ENCODE peak calls at places on chromosomes 12 and 14, in four cellular contexts. C, E, H and A are unnamed samples. For H3K4me1, the result is how much of the 10 kb centered on the place peaks cover.

GRCh38 chr12:16347391-16348298 is at the start of gene MGST1:
- DNase-seq in C (peak), H (peak), E (peak), A (no peak)

GRCh38 chr12:124508323-124509096 is 58.9 kb downstream of the NCOR2 start:
- DNase-seq in C (no peak), E (no peak), H (no peak), A (no peak)

GRCh38 chr12:21788089-21788983 is 13.8 kb upstream of the KCNJ8 start:
- DNase-seq in H (no peak), C (no peak), E (no peak), A (no peak)

GRCh38 chr12:2979806-2980205 is 20.6 kb downstream of the TEAD4 start:
- DNase-seq in C (no peak), E (no peak), H (no peak), A (no peak)

GRCh38 chr14:91420686-91421085 is 3.1 kb upstream of the CCDC88C start:
- DNase-seq in E (no peak), C (no peak), H (no peak), A (no peak)

GRCh38 chr12:576613-577110 is 86.6 kb downstream of the NINJ2 start:
- DNase-seq in E (no peak), H (no peak), C (peak), A (no peak)

GRCh38 chr14:89576132-89576923 is 159.3 kb upstream of the FOXN3 start:
- DNase-seq in C (no peak), E (no peak), H (no peak), A (no peak)

GRCh38 chr14:41488401-41488800 is 118.3 kb upstream of the LRFN5 start:
- DNase-seq in C (no peak), H (no peak), E (no peak), A (no peak)

GRCh38 chr12:65962921-65963883 is 138.9 kb downstream of the HMGA2 start:
- DNase-seq in H (peak), E (peak), C (no peak), A (no peak)

GRCh38 chr14:54524410-54524809 is 14.7 kb downstream of the CGRRF1 start:
- DNase-seq in C (no peak), E (no peak), H (no peak), A (no peak)

GRCh38 chr14:54529811-54530210 is 20.1 kb downstream of the CGRRF1 start:
- DNase-seq in C (no peak), H (no peak), E (peak), A (no peak)

GRCh38 chr14:54532111-54533012 is 22.7 kb downstream of the CGRRF1 start:
- DNase-seq in C (no peak), H (no peak), E (no peak), A (no peak)

GRCh38 chr14:54533100-54533499 is 23.4 kb downstream of the CGRRF1 start:
- DNase-seq in H (no peak), E (no peak), C (no peak), A (no peak)

GRCh38 chr14:54528973-54529372 is 19.3 kb downstream of the CGRRF1 start:
- DNase-seq in C (no peak), H (no peak), E (no peak), A (no peak)
- TF ChIP-seq CTCF in C (no peak), H (no peak), E (no peak), A (no peak)

GRCh38 chr12:53115891-53116675 is 12.8 kb downstream of the SOAT2 start:
- DNase-seq in E (no peak), H (no peak), C (peak), A (no peak)

GRCh38 chr12:53113951-53114350 is 10.7 kb downstream of the SOAT2 start:
- DNase-seq in E (no peak), H (no peak), C (no peak), A (no peak)

GRCh38 chr12:53118771-53119300 is 15.6 kb downstream of the SOAT2 start:
- DNase-seq in E (no peak), H (peak), C (no peak), A (no peak)

GRCh38 chr12:53115112-53115890 is 12.0 kb downstream of the SOAT2 start:
- DNase-seq in E (peak), H (no peak), C (peak), A (no peak)

GRCh38 chr12:53113307-53113706 is 10.0 kb downstream of the SOAT2 start:
- DNase-seq in C (no peak), E (no peak), H (no peak), A (no peak)
- H3K4me1 ChIP-seq in C (under half), E (under half), H (under half), A (under half)

DNA sequence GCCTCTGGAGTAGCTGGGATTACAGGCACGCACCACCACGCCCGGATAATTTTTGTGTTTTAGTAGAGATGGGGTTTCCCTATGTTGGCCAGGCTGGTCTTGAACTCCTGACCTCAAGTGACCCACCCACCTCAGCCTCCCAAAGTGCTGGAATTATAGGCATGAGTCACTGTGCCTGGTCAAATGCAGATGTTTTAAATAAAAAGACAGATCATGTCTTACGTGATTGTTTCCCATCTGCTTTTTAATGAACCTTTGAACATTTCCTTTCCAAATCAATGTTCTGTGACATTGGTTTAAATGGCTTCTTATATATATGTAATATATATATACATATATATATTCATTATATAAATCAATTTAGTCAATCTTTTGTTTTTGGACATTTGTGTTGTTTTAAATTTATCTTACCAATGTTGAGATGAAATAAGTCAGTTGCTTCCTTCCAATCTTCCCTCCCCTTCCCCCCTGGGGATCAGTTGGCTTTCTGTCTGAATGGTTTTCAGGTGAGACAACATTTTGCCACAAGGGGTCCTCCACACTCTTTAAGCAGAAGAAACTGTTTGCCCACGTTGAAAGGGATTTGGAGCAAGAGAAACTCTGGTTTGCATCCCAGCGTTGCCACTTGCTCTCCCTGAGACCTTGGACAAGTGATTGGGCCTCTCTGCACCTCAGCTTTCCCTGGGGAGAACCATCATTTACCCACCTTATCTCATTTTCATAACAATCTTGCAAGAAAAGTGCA is 47.6 kb upstream of the RBM19 start:
- DNase-seq in H (peak), C (no peak), E (no peak), A (no peak)
- TF ChIP-seq CTCF in H (peak), C (no peak), E (no peak), A (no peak)

DNA sequence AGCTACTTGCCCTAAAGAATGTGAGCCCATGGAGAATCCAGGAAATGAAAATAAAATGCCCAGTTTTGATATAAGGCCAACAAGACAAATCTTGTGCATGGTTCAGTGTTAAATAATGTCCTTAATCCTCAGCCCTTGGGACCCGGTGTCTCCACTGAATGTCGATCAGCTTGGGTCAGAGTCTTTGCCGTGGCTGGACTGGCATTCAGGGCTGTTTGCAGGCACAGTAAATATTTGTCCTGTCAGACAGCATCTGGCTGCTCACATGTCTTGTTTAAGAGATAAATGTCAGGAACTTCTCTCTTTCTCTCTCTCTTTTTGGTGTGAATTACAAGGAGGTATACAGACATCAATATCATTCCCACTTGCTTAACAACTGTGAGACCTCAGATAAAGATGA is 452.5 kb downstream of the FUT8 start:
- DNase-seq in H (no peak), C (no peak), E (no peak), A (no peak)
- H3K4me1 ChIP-seq in H (under half), C (under half), E (under half), A (under half)

GRCh38 chr14:106508216-106508615 is 981.8 kb downstream of the TMEM121 start:
- DNase-seq in E (no peak), H (no peak), C (no peak), A (peak)
- TF ChIP-seq CTCF in E (no peak), H (no peak), C (no peak), A (no peak)

GRCh38 chr14:50823763-50824636 is 7.0 kb downstream of the NIN start:
- DNase-seq in C (no peak), H (no peak), E (no peak), A (peak)
- H3K4me1 ChIP-seq in C (under half), H (under half), E (under half), A (under half)

DNA sequence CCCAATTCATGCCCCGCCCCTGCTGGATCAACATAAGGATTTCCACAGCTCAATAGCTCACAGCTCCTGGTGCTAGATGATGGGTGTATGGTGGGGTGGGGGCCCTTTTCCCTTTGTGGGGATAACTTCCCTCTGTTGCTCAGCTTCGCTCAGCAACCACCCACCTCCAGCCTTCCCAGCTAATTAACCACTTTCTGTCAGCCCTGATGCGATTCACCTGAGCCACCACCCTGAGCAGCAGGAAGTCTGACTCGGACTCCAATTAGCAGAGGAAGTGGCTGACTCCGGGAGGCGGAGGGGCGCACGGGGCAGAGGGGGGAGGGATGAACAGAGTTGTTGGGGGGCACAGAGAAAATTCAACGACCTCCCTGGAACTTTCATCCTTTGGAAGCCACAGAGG is 24.2 kb upstream of the CHGA start:
- DNase-seq in H (no peak), E (no peak), C (no peak), A (no peak)
- TF ChIP-seq CTCF in H (no peak), E (no peak), C (no peak), A (no peak)

DNA sequence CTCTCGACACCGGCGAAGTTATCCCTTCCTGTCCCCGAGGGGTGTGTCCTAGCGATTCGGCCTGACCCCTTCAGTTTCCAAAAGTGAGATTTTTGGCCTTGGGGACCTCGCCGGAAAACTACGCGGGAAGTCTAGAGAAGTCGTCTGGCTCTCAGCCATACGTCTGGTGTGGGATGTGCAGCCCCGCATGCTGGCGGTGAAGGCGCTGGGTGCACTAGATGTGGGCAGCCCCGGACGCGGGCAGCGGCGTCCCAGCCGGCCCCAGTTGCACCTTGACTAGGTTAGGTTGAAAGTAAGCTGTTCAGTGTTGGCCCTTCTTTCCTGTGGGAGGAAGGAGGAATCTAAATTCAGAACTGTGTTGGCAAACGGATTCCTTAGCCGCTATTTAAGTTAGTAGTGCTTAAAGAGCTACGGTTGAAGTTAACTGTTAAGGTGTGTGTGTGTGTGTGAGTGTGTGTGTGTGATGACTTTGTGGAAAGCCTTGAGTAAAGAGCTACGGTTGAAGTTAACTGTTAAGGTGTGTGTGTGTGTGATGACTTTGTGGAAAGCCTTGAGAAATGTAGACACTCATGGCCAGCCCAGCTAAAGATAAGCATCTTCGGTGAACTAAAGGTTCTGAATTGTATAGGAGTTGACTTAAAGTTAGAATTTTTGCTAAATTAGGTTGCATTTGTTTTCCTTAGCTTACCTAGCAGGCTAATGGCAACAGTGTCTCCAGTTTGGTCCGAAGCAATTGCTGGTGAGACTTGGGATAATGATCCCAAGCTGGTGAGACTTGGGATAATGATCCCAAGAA is 1.2 kb downstream of the KTN1 start:
- DNase-seq in H (peak), E (peak), C (no peak), A (no peak)
- H3K4me1 ChIP-seq in H (under half), E (under half), C (half or more), A (half or more)

DNA sequence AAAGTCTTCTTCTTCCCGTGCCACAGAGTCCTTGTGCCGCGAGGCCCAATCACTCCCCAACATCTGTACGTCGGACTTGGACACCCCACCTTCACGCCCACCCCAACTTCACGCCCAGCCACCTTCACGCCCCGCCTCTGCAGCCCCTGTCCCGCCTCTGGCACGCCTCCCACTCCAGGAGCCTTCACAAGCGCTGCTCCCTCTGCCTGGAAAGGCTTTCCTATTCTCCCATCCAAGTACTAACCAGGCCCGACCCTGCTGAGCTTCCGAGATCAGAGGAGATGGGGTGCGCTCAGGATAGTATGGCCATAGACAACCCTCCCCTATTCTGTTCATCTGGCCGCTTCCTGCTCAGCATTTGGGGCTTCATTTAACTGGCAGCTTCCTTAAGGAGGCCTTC is 17.3 kb upstream of the EIF5 start:
- DNase-seq in E (no peak), H (no peak), C (no peak), A (no peak)
- TF ChIP-seq CTCF in E (no peak), H (no peak), C (no peak), A (no peak)

DNA sequence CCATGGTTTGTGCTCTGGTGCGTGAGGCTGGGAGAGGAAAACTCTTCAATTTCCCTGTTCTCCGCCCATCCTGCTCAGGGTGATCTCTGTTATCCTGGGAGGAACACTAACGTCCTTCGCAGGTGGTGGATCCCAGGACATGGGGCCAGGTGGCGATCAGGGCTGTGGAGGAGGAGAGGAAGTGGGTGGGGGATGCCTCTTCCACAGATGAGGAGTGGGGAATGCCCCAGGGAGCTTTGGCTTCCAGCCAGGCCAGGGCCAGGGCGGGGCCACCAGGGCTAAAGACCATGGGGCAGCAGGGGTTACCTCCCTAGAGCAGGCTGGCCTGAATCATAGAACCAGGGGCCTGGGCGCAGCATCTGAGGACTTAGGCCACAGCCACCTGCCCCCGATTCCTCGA is 3.3 kb upstream of the KRT75 start:
- DNase-seq in H (no peak), C (peak), E (no peak), A (no peak)
- H3K4me1 ChIP-seq in H (under half), C (under half), E (under half), A (under half)